ENCODE peak calls at places on chromosomes 7 and 10, in eight cellular contexts. One of them, this sample, is unnamed.

GRCh38 chr10:14820010-14820774 is 17.6 kb downstream of the CDNF start:
- DNase-seq in CD8-positive, alpha-beta memory T cell: no peak
- DNase-seq in T1000: peak
- DNase-seq in stimulated activated naive CD8-positive, alpha-beta T cell treated with anti-CD3 and anti-CD28 coated beads, Interleukin-15, Interleukin-2, amounts not matched to agents 100 U/mL and 50 U/mL, for 24 hours: no peak
- DNase-seq in non-pigmented ciliary epithelial cell: peak
- DNase-seq in GM10248: no peak
- DNase-seq in KBM-7: no peak
- DNase-seq in NCI-H1092 treated with DMSO at 0.1 percent for 48 hours: no peak
- DNase-seq in this sample: no peak

GRCh38 chr10:130127612-130128607 is 8.3 kb upstream of the GLRX3 start:
- DNase-seq in CD8-positive, alpha-beta memory T cell: peak
- DNase-seq in T1000: peak
- DNase-seq in stimulated activated naive CD8-positive, alpha-beta T cell treated with anti-CD3 and anti-CD28 coated beads, Interleukin-15, Interleukin-2, amounts not matched to agents 100 U/mL and 50 U/mL, for 24 hours: peak
- DNase-seq in non-pigmented ciliary epithelial cell: no peak
- DNase-seq in GM10248: peak
- DNase-seq in KBM-7: peak
- DNase-seq in NCI-H1092 treated with DMSO at 0.1 percent for 48 hours: peak
- DNase-seq in this sample: peak

GRCh38 chr10:132796846-132797245 is 10.9 kb upstream of the NKX6-2 start:
- DNase-seq in CD8-positive, alpha-beta memory T cell: no peak
- DNase-seq in T1000: no peak
- DNase-seq in stimulated activated naive CD8-positive, alpha-beta T cell treated with anti-CD3 and anti-CD28 coated beads, Interleukin-15, Interleukin-2, amounts not matched to agents 100 U/mL and 50 U/mL, for 24 hours: no peak
- DNase-seq in non-pigmented ciliary epithelial cell: no peak
- DNase-seq in GM10248: no peak
- DNase-seq in KBM-7: no peak
- DNase-seq in NCI-H1092 treated with DMSO at 0.1 percent for 48 hours: no peak
- DNase-seq in this sample: no peak

GRCh38 chr7:77223261-77223660 is 23.6 kb upstream of the FGL2 start:
- DNase-seq in CD8-positive, alpha-beta memory T cell: no peak
- DNase-seq in T1000: no peak
- DNase-seq in stimulated activated naive CD8-positive, alpha-beta T cell treated with anti-CD3 and anti-CD28 coated beads, Interleukin-15, Interleukin-2, amounts not matched to agents 100 U/mL and 50 U/mL, for 24 hours: no peak
- DNase-seq in non-pigmented ciliary epithelial cell: no peak
- DNase-seq in GM10248: no peak
- DNase-seq in KBM-7: no peak
- DNase-seq in NCI-H1092 treated with DMSO at 0.1 percent for 48 hours: no peak
- DNase-seq in this sample: no peak

GRCh38 chr7:29831705-29832104 is 25.4 kb downstream of the WIPF3 start:
- DNase-seq in CD8-positive, alpha-beta memory T cell: no peak
- DNase-seq in T1000: no peak
- DNase-seq in stimulated activated naive CD8-positive, alpha-beta T cell treated with anti-CD3 and anti-CD28 coated beads, Interleukin-15, Interleukin-2, amounts not matched to agents 100 U/mL and 50 U/mL, for 24 hours: no peak
- DNase-seq in non-pigmented ciliary epithelial cell: no peak
- DNase-seq in GM10248: no peak
- DNase-seq in KBM-7: no peak
- DNase-seq in NCI-H1092 treated with DMSO at 0.1 percent for 48 hours: no peak
- DNase-seq in this sample: no peak

GRCh38 chr10:127398140-127398966 is 150.8 kb upstream of the NPS start:
- DNase-seq in CD8-positive, alpha-beta memory T cell: no peak
- DNase-seq in T1000: no peak
- DNase-seq in stimulated activated naive CD8-positive, alpha-beta T cell treated with anti-CD3 and anti-CD28 coated beads, Interleukin-15, Interleukin-2, amounts not matched to agents 100 U/mL and 50 U/mL, for 24 hours: no peak
- DNase-seq in non-pigmented ciliary epithelial cell: peak
- DNase-seq in GM10248: no peak
- DNase-seq in KBM-7: no peak
- DNase-seq in NCI-H1092 treated with DMSO at 0.1 percent for 48 hours: no peak
- DNase-seq in this sample: peak

GRCh38 chr7:5514440-5515035 is 90.9 kb upstream of the TNRC18 start:
- DNase-seq in CD8-positive, alpha-beta memory T cell: no peak
- DNase-seq in T1000: peak
- DNase-seq in stimulated activated naive CD8-positive, alpha-beta T cell treated with anti-CD3 and anti-CD28 coated beads, Interleukin-15, Interleukin-2, amounts not matched to agents 100 U/mL and 50 U/mL, for 24 hours: no peak
- DNase-seq in non-pigmented ciliary epithelial cell: no peak
- DNase-seq in GM10248: no peak
- DNase-seq in KBM-7: no peak
- DNase-seq in NCI-H1092 treated with DMSO at 0.1 percent for 48 hours: no peak
- DNase-seq in this sample: no peak

GRCh38 chr7:18224138-18224537 is 196.5 kb upstream of the PRPS1L1 start:
- DNase-seq in CD8-positive, alpha-beta memory T cell: no peak
- DNase-seq in T1000: no peak
- DNase-seq in stimulated activated naive CD8-positive, alpha-beta T cell treated with anti-CD3 and anti-CD28 coated beads, Interleukin-15, Interleukin-2, amounts not matched to agents 100 U/mL and 50 U/mL, for 24 hours: no peak
- DNase-seq in non-pigmented ciliary epithelial cell: no peak
- DNase-seq in GM10248: no peak
- DNase-seq in KBM-7: no peak
- DNase-seq in NCI-H1092 treated with DMSO at 0.1 percent for 48 hours: no peak
- DNase-seq in this sample: no peak

GRCh38 chr7:30764030-30764991 is 6.9 kb upstream of the MINDY4 start:
- DNase-seq in CD8-positive, alpha-beta memory T cell: no peak
- DNase-seq in T1000: no peak
- DNase-seq in stimulated activated naive CD8-positive, alpha-beta T cell treated with anti-CD3 and anti-CD28 coated beads, Interleukin-15, Interleukin-2, amounts not matched to agents 100 U/mL and 50 U/mL, for 24 hours: no peak
- DNase-seq in non-pigmented ciliary epithelial cell: no peak
- DNase-seq in GM10248: no peak
- DNase-seq in KBM-7: no peak
- DNase-seq in NCI-H1092 treated with DMSO at 0.1 percent for 48 hours: no peak
- DNase-seq in this sample: no peak